ENCODE peak calls at places on chromosome 4, in four cellular contexts. U is IMR-90, L is K562, W is endothelial cell of umbilical vein. C is an unnamed sample. For H3K9me1, the result is how much of the 10 kb centered on the place peaks cover.

GRCh38 chr4:39730067-39730466 is 32.1 kb downstream of the UBE2K start:
- DNase-seq in U (no peak), L (no peak), W (no peak), C (no peak)

GRCh38 chr4:183182873-183183725 is 84.0 kb downstream of the WWC2 start:
- DNase-seq in U (peak), L (peak), W (peak), C (no peak)

GRCh38 chr4:137536789-137537561 is 4.7 kb upstream of the PCDH18 start:
- DNase-seq in U (no peak), L (no peak), W (no peak), C (no peak)

GRCh38 chr4:125268065-125268755 is 46.5 kb upstream of the FAT4 start:
- DNase-seq in U (no peak), L (no peak), W (no peak), C (no peak)

GRCh38 chr4:17854076-17854475 is 43.3 kb downstream of the NCAPG start:
- DNase-seq in U (no peak), L (no peak), W (no peak), C (no peak)

GRCh38 chr4:138236035-138236434 is 6.1 kb downstream of the SLC7A11 start:
- DNase-seq in U (peak), L (no peak), W (no peak), C (no peak)

GRCh38 chr4:172851534-172851933 is 317.1 kb upstream of the GALNT7 start:
- DNase-seq in U (peak), L (no peak), W (no peak), C (no peak)

GRCh38 chr4:123953556-123953955 is 557.0 kb downstream of the SPRY1 start:
- DNase-seq in U (no peak), L (no peak), W (no peak), C (no peak)

GRCh38 chr4:40685300-40685699 is 55.6 kb upstream of the RBM47 start:
- DNase-seq in U (peak), L (no peak), W (no peak), C (no peak)

GRCh38 chr4:155883895-155884294 is 17.8 kb upstream of the ASIC5 start:
- DNase-seq in U (no peak), L (no peak), W (no peak), C (no peak)

GRCh38 chr4:8494983-8495548 is 54.5 kb downstream of the TRMT44 start:
- DNase-seq in U (no peak), L (no peak), W (no peak), C (no peak)

GRCh38 chr4:150237110-150237852 is 159.0 kb downstream of the DCLK2 start:
- DNase-seq in U (peak), L (no peak), W (peak), C (no peak)

GRCh38 chr4:88196523-88197185 is 38.2 kb upstream of the ABCG2 start:
- DNase-seq in U (no peak), L (no peak), W (no peak), C (no peak)

GRCh38 chr4:113565702-113566012 is 195.9 kb downstream of the CAMK2D start:
- DNase-seq in U (no peak), L (no peak), W (no peak), C (no peak)
- H3K9ac ChIP-seq in U (no peak), L (no peak), W (no peak), C (no peak)

GRCh38 chr4:1792832-1793495 is at the start of gene FGFR3:
- DNase-seq in U (no peak), L (peak), W (no peak), C (no peak)

GRCh38 chr4:1793940-1794808 is 1.1 kb downstream of the FGFR3 start:
- DNase-seq in U (no peak), L (peak), W (peak), C (no peak)

GRCh38 chr4:1790005-1790404 is 3.1 kb upstream of the FGFR3 start:
- DNase-seq in U (no peak), L (no peak), W (no peak), C (no peak)

GRCh38 chr4:1793496-1793840 is 375 bp downstream of the FGFR3 start:
- DNase-seq in U (no peak), L (peak), W (no peak), C (no peak)

DNA sequence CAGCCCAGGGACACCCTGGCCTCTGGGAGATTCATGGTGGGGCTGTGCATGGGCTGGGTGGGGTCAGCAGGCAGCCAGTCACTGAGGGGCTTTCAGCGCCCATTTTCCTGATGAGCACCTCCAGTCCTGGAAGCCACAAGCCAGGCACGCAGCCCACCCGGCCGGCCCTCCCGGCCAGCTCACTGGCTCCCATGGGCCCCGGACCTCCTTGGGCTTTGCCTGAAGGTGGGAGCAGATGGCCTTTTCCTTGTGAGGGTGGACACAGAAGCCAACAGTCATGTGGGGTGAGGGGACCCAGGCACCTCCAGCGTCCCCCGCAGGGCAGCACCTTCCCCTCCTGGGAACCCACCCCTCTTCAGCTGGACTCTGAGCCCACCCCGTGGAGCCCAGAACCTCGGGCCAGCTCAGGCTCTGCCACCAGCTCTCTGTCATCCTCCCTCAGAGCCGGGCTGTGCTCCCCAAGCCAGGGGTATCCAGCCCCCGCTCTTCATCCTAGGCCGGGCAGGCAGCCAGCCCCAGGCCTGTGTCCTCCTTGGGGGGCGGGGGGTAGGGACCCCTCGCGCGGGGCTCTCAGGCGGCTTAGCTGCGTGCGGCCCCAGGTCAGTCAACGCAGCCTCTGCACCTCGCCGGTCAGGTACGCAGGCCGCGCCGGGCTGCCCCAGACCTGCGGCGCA is 798 bp upstream of the FGFR3 start:
- DNase-seq in U (no peak), L (no peak), W (no peak), C (no peak)
- H3K9me1 ChIP-seq in U (under half), L (under half), W (under half), C (under half)

GRCh38 chr4:71186566-71187398 is 152.0 kb upstream of the SLC4A4 start:
- DNase-seq in U (peak), L (no peak), W (peak), C (no peak)

GRCh38 chr4:71187399-71188196 is 151.2 kb upstream of the SLC4A4 start:
- DNase-seq in U (peak), L (no peak), W (no peak), C (no peak)

GRCh38 chr4:71189471-71189870 is 149.3 kb upstream of the SLC4A4 start:
- DNase-seq in U (peak), L (no peak), W (no peak), C (no peak)

GRCh38 chr4:71188951-71189350 is 149.9 kb upstream of the SLC4A4 start:
- DNase-seq in U (no peak), L (no peak), W (no peak), C (no peak)

GRCh38 chr4:71188197-71188625 is 150.6 kb upstream of the SLC4A4 start:
- DNase-seq in U (no peak), L (no peak), W (no peak), C (no peak)
- H3K9ac ChIP-seq in U (peak), L (no peak), W (no peak), C (no peak)

GRCh38 chr4:1683371-1683902 is 676 bp downstream of the FAM53A start:
- DNase-seq in U (peak), L (no peak), W (peak), C (no peak)

GRCh38 chr4:1686440-1687036 is 2.4 kb upstream of the FAM53A start:
- DNase-seq in U (no peak), L (no peak), W (no peak), C (no peak)

GRCh38 chr4:1683903-1684755 is at the start of gene FAM53A:
- DNase-seq in U (peak), L (peak), W (peak), C (peak)

GRCh38 chr4:1684756-1685603 is 867 bp upstream of the FAM53A start:
- DNase-seq in U (no peak), L (no peak), W (no peak), C (no peak)

DNA sequence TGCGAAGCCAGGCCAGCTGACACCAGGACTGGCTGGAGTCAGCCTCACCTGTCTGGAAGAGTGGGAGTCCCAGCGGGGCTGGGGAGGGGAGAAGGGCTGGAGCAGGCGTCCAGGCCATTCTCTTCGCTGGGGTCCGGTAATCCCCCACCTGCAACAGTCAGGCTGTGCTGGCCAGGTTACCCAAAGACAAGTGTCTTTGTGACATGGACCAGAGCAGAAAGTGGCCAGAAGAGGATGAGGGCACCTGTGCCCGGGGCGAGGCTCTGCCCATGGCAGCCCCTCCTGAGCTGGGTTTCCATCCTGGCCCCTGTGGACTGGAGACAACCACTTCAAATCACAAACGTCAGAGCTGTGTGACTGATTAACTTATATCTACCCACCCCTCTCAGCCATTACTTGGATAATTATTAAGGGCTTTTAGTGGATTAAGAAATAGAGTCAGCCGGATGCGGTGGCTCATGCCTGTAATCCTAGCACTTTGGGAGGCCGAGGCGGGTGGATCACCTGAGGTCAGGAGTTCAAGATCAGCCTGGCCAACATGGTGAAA is 1.6 kb upstream of the FAM53A start:
- DNase-seq in U (no peak), L (no peak), W (no peak), C (no peak)
- H3K9me1 ChIP-seq in U (under half), L (under half), W (under half), C (under half)

C was measured in keratinocyte.